ENCODE peak calls at places on chromosomes 7 and 10, in seven cellular contexts. Y, N, S, U, T, G and C are unnamed samples.

GRCh38 chr7:21480693-21481403 is 53.0 kb downstream of the SP4 start:
- DNase-seq in Y (no peak), N (no peak), S (no peak), U (no peak), T (no peak), G (peak; percentile 34), C (no peak)

GRCh38 chr10:128078136-128078969 is 47.9 kb downstream of the MKI67 start:
- DNase-seq in Y (peak; percentile 52), N (peak; percentile 77), S (peak; percentile 27), U (peak; percentile 88), T (peak; percentile 37), G (peak; percentile 51), C (peak; percentile 50)

GRCh38 chr7:150937848-150938561 is 40.1 kb downstream of the KCNH2 start:
- DNase-seq in Y (no peak), N (no peak), S (no peak), U (no peak), T (peak; percentile 58), G (peak; percentile 47), C (no peak)

GRCh38 chr7:149824301-149824741 is 13.9 kb upstream of the ZNF862 start:
- DNase-seq in Y (no peak), N (no peak), S (no peak), U (no peak), T (no peak), G (no peak), C (no peak)

GRCh38 chr10:97050959-97051496 is 134.7 kb downstream of the SLIT1 start:
- DNase-seq in Y (no peak), N (no peak), S (no peak), U (no peak), T (no peak), G (no peak), C (no peak)

GRCh38 chr7:50303894-50304157 is 690 bp upstream of the IKZF1 start:
- DNase-seq in Y (no peak), N (no peak), S (no peak), U (no peak), T (no peak), G (peak; percentile 2), C (peak; percentile 7)

GRCh38 chr7:818031-818699 is 14.1 kb upstream of the SUN1 start:
- DNase-seq in Y (peak; percentile 58), N (no peak), S (no peak), U (no peak), T (peak; percentile 85), G (no peak), C (peak; percentile 79)

GRCh38 chr10:89535185-89536012 is at the start of gene SLC16A12:
- DNase-seq in Y (peak; percentile 33), N (peak; percentile 75), S (peak; percentile 59), U (peak; percentile 80), T (no peak), G (peak; percentile 74), C (no peak)

GRCh38 chr7:133959505-133959904 is 167.6 kb upstream of the LRGUK start:
- DNase-seq in Y (no peak), N (no peak), S (no peak), U (no peak), T (no peak), G (no peak), C (no peak)

GRCh38 chr10:21359202-21359601 is 166.3 kb downstream of the SKIDA1 start:
- DNase-seq in Y (no peak), N (no peak), S (no peak), U (no peak), T (no peak), G (no peak), C (no peak)

GRCh38 chr10:21363087-21363752 is 162.3 kb downstream of the SKIDA1 start:
- DNase-seq in Y (peak; percentile 10), N (no peak), S (no peak), U (no peak), T (no peak), G (no peak), C (peak; percentile 34)

GRCh38 chr10:21364196-21365114 is 161.0 kb downstream of the SKIDA1 start:
- DNase-seq in Y (peak; percentile 82), N (peak; percentile 89), S (peak; percentile 79), U (peak; percentile 50), T (peak; percentile 74), G (peak; percentile 99), C (peak; percentile 99)

GRCh38 chr10:21368022-21368582 is 157.4 kb downstream of the SKIDA1 start:
- DNase-seq in Y (peak; percentile 33), N (no peak), S (no peak), U (no peak), T (no peak), G (no peak), C (no peak)

DNA sequence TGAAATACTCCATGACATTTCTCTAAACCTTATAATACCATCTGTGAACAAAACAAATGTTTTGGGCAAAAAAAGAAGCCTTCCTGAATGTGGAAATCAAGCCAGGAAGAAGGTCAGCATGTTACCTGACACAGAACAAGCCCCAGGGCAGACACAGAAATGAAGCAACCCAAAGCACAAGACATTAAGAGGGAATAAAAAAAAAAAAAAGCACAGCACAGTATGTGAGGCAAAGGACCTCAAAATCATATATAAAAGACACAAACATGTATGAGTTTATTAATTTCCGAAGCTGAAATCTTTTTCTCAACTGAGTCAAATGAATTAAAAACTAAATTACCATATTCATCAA is 161.8 kb downstream of the SKIDA1 start:
- DNase-seq in Y (peak; percentile 18), N (no peak), S (no peak), U (no peak), T (no peak), G (peak; percentile 69), C (peak; percentile 70)
- H4K8ac ChIP-seq in Y (no peak overlapping the region), N (no peak overlapping the region), S (no peak overlapping the region), U (no peak overlapping the region), T (no peak overlapping the region), G (no peak overlapping the region), C (no peak overlapping the region)

GRCh38 chr7:42673951-42674350 is 237.9 kb downstream of the C7orf25 start:
- DNase-seq in Y (peak; percentile 17), N (no peak), S (no peak), U (no peak), T (no peak), G (peak; percentile 16), C (no peak)
- H3K4me2 ChIP-seq in Y (no peak overlapping the region), N (no peak overlapping the region), S (no peak overlapping the region), U (no peak overlapping the region), T (no peak overlapping the region), G (no peak overlapping the region), C (no peak overlapping the region)

GRCh38 chr10:3476186-3476585 is 303.6 kb upstream of the PITRM1 start:
- DNase-seq in Y (no peak), N (no peak), S (no peak), U (no peak), T (no peak), G (no peak), C (peak; percentile 93)

GRCh38 chr10:3476640-3477448 is 304.3 kb upstream of the PITRM1 start:
- DNase-seq in Y (peak; percentile 45), N (no peak), S (no peak), U (no peak), T (no peak), G (no peak), C (no peak)

GRCh38 chr10:3478632-3479240 is 306.2 kb upstream of the PITRM1 start:
- DNase-seq in Y (no peak), N (no peak), S (no peak), U (no peak), T (no peak), G (no peak), C (no peak)

GRCh38 chr10:3478153-3478552 is 305.6 kb upstream of the PITRM1 start:
- DNase-seq in Y (no peak), N (no peak), S (no peak), U (no peak), T (no peak), G (no peak), C (no peak)

DNA sequence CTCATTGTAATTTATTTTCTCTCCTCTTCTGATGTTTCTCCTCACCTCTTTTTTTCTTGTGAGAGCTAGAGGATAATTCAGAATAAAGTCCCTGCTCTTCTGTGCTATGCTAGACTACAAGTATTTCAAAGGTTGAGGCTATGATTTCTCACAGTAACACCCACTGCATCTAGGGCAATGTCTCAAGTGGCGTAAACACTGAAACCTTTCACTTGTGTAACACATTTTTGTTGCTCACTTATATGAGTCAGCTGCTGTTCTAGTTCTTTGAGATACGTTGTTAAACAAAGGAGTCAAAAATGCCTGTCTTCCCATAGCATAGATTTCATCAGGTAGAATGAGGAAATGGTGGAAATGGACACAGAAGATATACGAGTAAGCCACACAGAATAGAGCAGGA is 305.1 kb upstream of the PITRM1 start:
- DNase-seq in Y (peak; percentile 91), N (no peak), S (no peak), U (no peak), T (peak; percentile 90), G (no peak), C (peak; percentile 95)
- H3K9ac ChIP-seq in Y (peak overlapping the region; percentile 42), N (no peak overlapping the region), S (no peak overlapping the region), U (no peak overlapping the region), T (no peak overlapping the region), G (no peak overlapping the region), C (no peak overlapping the region)

GRCh38 chr10:113207924-113208323 is 257.9 kb downstream of the TCF7L2 start:
- DNase-seq in Y (no peak), N (no peak), S (no peak), U (no peak), T (no peak), G (no peak), C (no peak)

GRCh38 chr10:113199459-113199858 is 249.4 kb downstream of the TCF7L2 start:
- DNase-seq in Y (peak; percentile 56), N (no peak), S (no peak), U (no peak), T (peak; percentile 75), G (no peak), C (no peak)

GRCh38 chr10:113202011-113202410 is 252.0 kb downstream of the TCF7L2 start:
- DNase-seq in Y (no peak), N (peak; percentile 53), S (no peak), U (no peak), T (no peak), G (peak; percentile 61), C (peak; percentile 83)
- H4K8ac ChIP-seq in Y (no peak overlapping the region), N (peak overlapping the region; percentile 67), S (no peak overlapping the region), U (peak overlapping the region; percentile 46), T (no peak overlapping the region), G (no peak overlapping the region), C (no peak overlapping the region)

DNA sequence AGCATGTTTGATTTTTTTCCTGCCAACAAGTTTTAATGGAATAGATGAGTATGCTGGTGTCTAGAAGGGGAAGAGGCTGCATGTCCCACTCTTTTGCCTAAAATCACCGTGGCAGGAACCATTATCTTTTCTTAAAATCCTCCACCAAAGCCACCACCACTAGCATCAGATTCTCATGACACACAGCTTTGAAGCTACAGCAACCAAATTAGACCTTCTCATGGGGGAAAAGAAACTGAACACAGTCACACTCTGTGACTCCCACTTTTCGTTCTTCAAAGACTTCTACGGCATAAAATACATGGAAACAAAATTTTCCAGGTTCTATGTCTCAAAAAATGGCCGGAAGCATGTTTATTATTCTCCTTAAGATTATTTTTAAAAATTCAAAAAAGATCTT is 81.8 kb downstream of the SGMS1 start:
- DNase-seq in Y (no peak), N (no peak), S (no peak), U (no peak), T (no peak), G (no peak), C (no peak)
- H3K4me2 ChIP-seq in Y (no peak overlapping the region), N (no peak overlapping the region), S (no peak overlapping the region), U (no peak overlapping the region), T (no peak overlapping the region), G (no peak overlapping the region), C (no peak overlapping the region)

GRCh38 chr10:75019360-75019759 is 92.1 kb upstream of the SAMD8 start:
- DNase-seq in Y (peak; percentile 20), N (no peak), S (no peak), U (no peak), T (peak; percentile 41), G (peak; percentile 36), C (no peak)
- H3K9ac ChIP-seq in Y (no peak overlapping the region), N (no peak overlapping the region), S (no peak overlapping the region), U (no peak overlapping the region), T (no peak overlapping the region), G (no peak overlapping the region), C (no peak overlapping the region)